ENCODE peak calls at places on chromosomes 7 and 10, in six cellular contexts. One of them, this sample, is unnamed.

GRCh38 chr10:113735913-113736312 is 15.6 kb upstream of the PLEKHS1 start:
- DNase-seq in mammary epithelial cell: no peak
- DNase-seq in nephron progenitor cell: no peak
- DNase-seq in pancreas: no peak
- DNase-seq in glutamatergic neuron: no peak
- DNase-seq in retinal pigment epithelial cell: no peak
- DNase-seq in this sample: no peak

GRCh38 chr7:1872191-1873069 is 202.4 kb downstream of the ELFN1 start:
- DNase-seq in mammary epithelial cell: no peak
- DNase-seq in nephron progenitor cell: no peak
- DNase-seq in pancreas: no peak
- DNase-seq in glutamatergic neuron: no peak
- DNase-seq in retinal pigment epithelial cell: no peak
- DNase-seq in this sample: no peak

GRCh38 chr10:105952153-105952552 is 1212.4 kb downstream of the SORCS1 start:
- DNase-seq in mammary epithelial cell: peak
- DNase-seq in nephron progenitor cell: peak
- DNase-seq in pancreas: no peak
- DNase-seq in glutamatergic neuron: no peak
- DNase-seq in retinal pigment epithelial cell: peak
- DNase-seq in this sample: no peak

GRCh38 chr10:6275022-6275997 is 72.6 kb downstream of the PFKFB3 start:
- DNase-seq in mammary epithelial cell: peak
- DNase-seq in nephron progenitor cell: peak
- DNase-seq in pancreas: peak
- DNase-seq in glutamatergic neuron: peak
- DNase-seq in retinal pigment epithelial cell: peak
- DNase-seq in this sample: peak

GRCh38 chr10:17061418-17061817 is 68.2 kb downstream of the CUBN start:
- DNase-seq in mammary epithelial cell: no peak
- DNase-seq in nephron progenitor cell: no peak
- DNase-seq in pancreas: no peak
- DNase-seq in glutamatergic neuron: no peak
- DNase-seq in retinal pigment epithelial cell: no peak
- DNase-seq in this sample: no peak

GRCh38 chr7:122055072-122055471 is 89.0 kb downstream of the AASS start:
- DNase-seq in mammary epithelial cell: peak
- DNase-seq in nephron progenitor cell: no peak
- DNase-seq in pancreas: no peak
- DNase-seq in glutamatergic neuron: no peak
- DNase-seq in retinal pigment epithelial cell: peak
- DNase-seq in this sample: no peak

GRCh38 chr10:71225291-71226058 is 13.1 kb downstream of the UNC5B start:
- DNase-seq in mammary epithelial cell: no peak
- DNase-seq in nephron progenitor cell: no peak
- DNase-seq in pancreas: no peak
- DNase-seq in glutamatergic neuron: no peak
- DNase-seq in retinal pigment epithelial cell: no peak
- DNase-seq in this sample: peak

GRCh38 chr7:120833551-120833950 is 24.4 kb downstream of the TSPAN12 start:
- DNase-seq in mammary epithelial cell: no peak
- DNase-seq in nephron progenitor cell: no peak
- DNase-seq in pancreas: no peak
- DNase-seq in glutamatergic neuron: no peak
- DNase-seq in retinal pigment epithelial cell: no peak
- DNase-seq in this sample: no peak

GRCh38 chr10:29022513-29022912 is 266.4 kb upstream of the LYZL1 start:
- DNase-seq in mammary epithelial cell: no peak
- DNase-seq in nephron progenitor cell: no peak
- DNase-seq in pancreas: no peak
- DNase-seq in glutamatergic neuron: no peak
- DNase-seq in retinal pigment epithelial cell: no peak
- DNase-seq in this sample: no peak

GRCh38 chr10:18164771-18165361 is 24.6 kb downstream of the CACNB2 start:
- DNase-seq in mammary epithelial cell: no peak
- DNase-seq in nephron progenitor cell: no peak
- DNase-seq in pancreas: no peak
- DNase-seq in glutamatergic neuron: no peak
- DNase-seq in retinal pigment epithelial cell: no peak
- DNase-seq in this sample: no peak

GRCh38 chr7:111730476-111731300 is 168.4 kb upstream of the IMMP2L start:
- DNase-seq in mammary epithelial cell: peak
- DNase-seq in nephron progenitor cell: no peak
- DNase-seq in pancreas: no peak
- DNase-seq in glutamatergic neuron: no peak
- DNase-seq in retinal pigment epithelial cell: peak
- DNase-seq in this sample: no peak

GRCh38 chr7:78792006-78792405 is 661.5 kb downstream of the MAGI2 start:
- DNase-seq in mammary epithelial cell: no peak
- DNase-seq in nephron progenitor cell: no peak
- DNase-seq in pancreas: no peak
- DNase-seq in glutamatergic neuron: no peak
- DNase-seq in retinal pigment epithelial cell: no peak
- DNase-seq in this sample: no peak

DNA sequence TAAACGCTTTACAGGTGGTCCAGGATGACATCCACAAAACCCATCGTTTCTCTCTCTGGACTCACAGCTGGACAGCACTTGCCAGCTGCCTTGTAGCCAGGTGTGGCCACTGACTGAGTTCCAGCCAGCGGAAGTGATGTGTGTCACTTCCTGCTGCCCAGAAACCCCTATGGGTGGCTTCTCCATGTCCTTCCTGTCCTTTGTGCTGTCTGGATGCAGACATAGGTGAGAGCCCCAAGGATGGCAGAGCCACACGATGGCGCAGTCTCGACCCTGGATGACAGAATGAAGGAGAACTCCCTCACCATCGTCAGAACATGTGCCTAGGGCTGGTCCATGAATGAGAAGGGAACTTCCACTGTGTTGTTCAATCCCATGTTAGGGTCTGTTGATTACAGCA is 22.1 kb downstream of the NMT2 start:
- DNase-seq in mammary epithelial cell: no peak
- DNase-seq in nephron progenitor cell: no peak
- DNase-seq in pancreas: no peak
- DNase-seq in glutamatergic neuron: no peak
- DNase-seq in retinal pigment epithelial cell: no peak
- DNase-seq in this sample: no peak
- TF ChIP-seq CTCF in mammary epithelial cell: no peak
- TF ChIP-seq CTCF in nephron progenitor cell: no peak
- TF ChIP-seq CTCF in pancreas: no peak
- TF ChIP-seq CTCF in glutamatergic neuron: no peak
- TF ChIP-seq CTCF in retinal pigment epithelial cell: no peak
- TF ChIP-seq CTCF in this sample: no peak

GRCh38 chr7:100370303-100370702 is 3.0 kb upstream of the PILRA start:
- DNase-seq in mammary epithelial cell: no peak
- DNase-seq in nephron progenitor cell: no peak
- DNase-seq in pancreas: no peak
- DNase-seq in glutamatergic neuron: no peak
- DNase-seq in retinal pigment epithelial cell: no peak
- DNase-seq in this sample: no peak
- TF ChIP-seq CTCF in mammary epithelial cell: no peak
- TF ChIP-seq CTCF in nephron progenitor cell: no peak
- TF ChIP-seq CTCF in pancreas: no peak
- TF ChIP-seq CTCF in glutamatergic neuron: no peak
- TF ChIP-seq CTCF in retinal pigment epithelial cell: no peak
- TF ChIP-seq CTCF in this sample: no peak

GRCh38 chr7:19066109-19066508 is 51.3 kb downstream of the TWIST1 start:
- DNase-seq in mammary epithelial cell: no peak
- DNase-seq in nephron progenitor cell: no peak
- DNase-seq in pancreas: no peak
- DNase-seq in glutamatergic neuron: no peak
- DNase-seq in retinal pigment epithelial cell: no peak
- DNase-seq in this sample: no peak

GRCh38 chr7:19069842-19070241 is 47.6 kb downstream of the TWIST1 start:
- DNase-seq in mammary epithelial cell: peak
- DNase-seq in nephron progenitor cell: no peak
- DNase-seq in pancreas: no peak
- DNase-seq in glutamatergic neuron: no peak
- DNase-seq in retinal pigment epithelial cell: no peak
- DNase-seq in this sample: no peak
- TF ChIP-seq CTCF in mammary epithelial cell: peak
- TF ChIP-seq CTCF in nephron progenitor cell: no peak
- TF ChIP-seq CTCF in pancreas: no peak
- TF ChIP-seq CTCF in glutamatergic neuron: no peak
- TF ChIP-seq CTCF in retinal pigment epithelial cell: peak
- TF ChIP-seq CTCF in this sample: no peak

GRCh38 chr10:110358869-110359629 is 54.3 kb upstream of the SMNDC1 start:
- DNase-seq in mammary epithelial cell: peak
- DNase-seq in nephron progenitor cell: no peak
- DNase-seq in pancreas: no peak
- DNase-seq in glutamatergic neuron: no peak
- DNase-seq in retinal pigment epithelial cell: no peak
- DNase-seq in this sample: no peak
- TF ChIP-seq CTCF in mammary epithelial cell: peak
- TF ChIP-seq CTCF in nephron progenitor cell: no peak
- TF ChIP-seq CTCF in pancreas: no peak
- TF ChIP-seq CTCF in glutamatergic neuron: no peak
- TF ChIP-seq CTCF in retinal pigment epithelial cell: peak
- TF ChIP-seq CTCF in this sample: no peak

GRCh38 chr7:133839129-133839528 is 288.0 kb upstream of the LRGUK start:
- DNase-seq in mammary epithelial cell: no peak
- DNase-seq in nephron progenitor cell: no peak
- DNase-seq in pancreas: no peak
- DNase-seq in glutamatergic neuron: no peak
- DNase-seq in retinal pigment epithelial cell: no peak
- DNase-seq in this sample: no peak

GRCh38 chr7:133837248-133837647 is 289.9 kb upstream of the LRGUK start:
- DNase-seq in mammary epithelial cell: no peak
- DNase-seq in nephron progenitor cell: no peak
- DNase-seq in pancreas: no peak
- DNase-seq in glutamatergic neuron: no peak
- DNase-seq in retinal pigment epithelial cell: no peak
- DNase-seq in this sample: no peak

DNA sequence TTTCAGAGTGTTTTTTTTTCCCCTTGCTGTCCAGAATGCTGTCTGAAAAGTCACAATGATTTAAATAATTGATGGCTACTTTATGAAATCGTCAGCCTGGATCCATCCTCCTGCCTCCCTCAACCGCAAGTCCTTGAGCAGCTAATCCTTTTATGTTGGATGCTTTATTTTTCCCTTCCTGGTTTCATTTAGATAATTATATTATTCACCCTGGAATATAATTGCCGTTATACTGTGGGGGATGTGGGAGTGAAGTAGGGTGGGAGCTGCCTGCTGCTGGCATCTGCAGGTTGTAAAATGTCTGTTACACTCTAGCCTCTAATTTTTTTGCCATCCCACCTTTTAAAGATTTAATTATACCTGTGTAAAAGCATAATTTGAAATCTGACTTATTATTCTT is 290.5 kb upstream of the LRGUK start:
- DNase-seq in mammary epithelial cell: no peak
- DNase-seq in nephron progenitor cell: no peak
- DNase-seq in pancreas: no peak
- DNase-seq in glutamatergic neuron: no peak
- DNase-seq in retinal pigment epithelial cell: no peak
- DNase-seq in this sample: no peak
- TF ChIP-seq CTCF in mammary epithelial cell: no peak
- TF ChIP-seq CTCF in nephron progenitor cell: no peak
- TF ChIP-seq CTCF in pancreas: no peak
- TF ChIP-seq CTCF in glutamatergic neuron: no peak
- TF ChIP-seq CTCF in retinal pigment epithelial cell: no peak
- TF ChIP-seq CTCF in this sample: no peak

DNA sequence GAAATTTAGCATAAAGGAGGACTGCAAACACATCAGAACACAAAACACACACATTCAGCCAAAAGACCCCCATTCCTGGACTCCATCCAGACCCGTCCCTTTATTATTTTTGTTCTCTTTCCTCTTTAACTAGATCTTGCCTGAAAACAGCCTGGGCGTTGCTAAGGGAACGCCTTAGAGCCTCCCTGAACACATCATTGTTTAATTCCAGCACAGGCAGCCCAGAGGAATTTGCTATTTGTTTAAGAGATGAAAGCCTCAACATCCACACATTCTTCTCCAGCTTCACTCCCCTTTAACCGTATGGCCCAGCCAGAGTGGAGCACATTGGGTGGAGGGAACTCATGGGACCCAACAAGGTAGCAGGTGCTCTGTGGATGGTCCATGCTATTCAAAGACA is 44.1 kb upstream of the PODXL start:
- DNase-seq in mammary epithelial cell: no peak
- DNase-seq in nephron progenitor cell: no peak
- DNase-seq in pancreas: no peak
- DNase-seq in glutamatergic neuron: no peak
- DNase-seq in retinal pigment epithelial cell: no peak
- DNase-seq in this sample: no peak
- TF ChIP-seq CTCF in mammary epithelial cell: no peak
- TF ChIP-seq CTCF in nephron progenitor cell: no peak
- TF ChIP-seq CTCF in pancreas: no peak
- TF ChIP-seq CTCF in glutamatergic neuron: no peak
- TF ChIP-seq CTCF in retinal pigment epithelial cell: no peak
- TF ChIP-seq CTCF in this sample: no peak

DNA sequence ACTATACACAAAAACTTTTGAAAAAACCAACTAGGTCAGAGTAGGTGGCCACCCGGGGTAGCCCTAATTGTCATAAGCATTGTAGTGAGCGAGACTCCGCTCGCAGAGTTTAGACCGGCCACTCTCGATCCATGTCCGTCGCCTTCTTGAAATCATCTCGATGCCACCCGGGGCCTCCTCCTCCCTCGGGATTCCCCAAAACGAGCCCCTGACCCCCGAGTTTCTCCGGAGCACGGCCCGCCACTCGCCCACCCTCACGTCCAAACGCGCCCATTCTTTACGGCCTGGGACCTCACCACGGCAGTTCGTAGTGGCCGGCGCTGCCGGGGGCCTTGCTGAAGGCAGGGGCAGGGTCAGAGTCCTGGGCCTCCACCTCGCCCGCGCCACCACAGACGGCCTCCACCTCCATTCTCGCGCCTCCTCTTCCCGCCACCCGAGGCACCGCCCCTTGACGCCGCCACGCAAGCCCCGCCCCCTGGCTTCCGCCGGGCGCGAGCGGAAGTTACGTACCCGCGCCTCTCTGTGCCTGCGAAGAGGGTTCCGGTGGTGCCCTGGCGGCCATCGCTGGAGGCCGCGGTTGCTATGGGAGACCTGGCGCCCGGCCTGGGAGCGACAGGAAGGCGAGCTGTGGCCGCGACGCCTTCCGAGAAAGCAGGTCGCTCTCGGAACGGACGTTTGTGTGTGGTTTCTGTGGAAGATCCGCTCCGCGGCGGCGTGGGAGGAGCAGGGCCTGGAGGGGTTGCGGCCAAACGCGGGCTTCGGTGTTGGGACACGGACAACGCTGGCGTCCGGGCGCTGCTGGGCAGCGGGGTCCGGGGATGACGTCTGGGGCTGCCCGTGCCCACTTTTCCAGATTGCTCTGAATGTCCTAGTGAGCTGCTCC is at the start of gene RFC2:
- DNase-seq in mammary epithelial cell: peak
- DNase-seq in nephron progenitor cell: peak
- DNase-seq in pancreas: peak
- DNase-seq in glutamatergic neuron: peak
- DNase-seq in retinal pigment epithelial cell: peak
- DNase-seq in this sample: peak
- TF ChIP-seq CTCF in mammary epithelial cell: no peak
- TF ChIP-seq CTCF in nephron progenitor cell: no peak
- TF ChIP-seq CTCF in pancreas: no peak
- TF ChIP-seq CTCF in glutamatergic neuron: peak
- TF ChIP-seq CTCF in retinal pigment epithelial cell: no peak
- TF ChIP-seq CTCF in this sample: peak

DNA sequence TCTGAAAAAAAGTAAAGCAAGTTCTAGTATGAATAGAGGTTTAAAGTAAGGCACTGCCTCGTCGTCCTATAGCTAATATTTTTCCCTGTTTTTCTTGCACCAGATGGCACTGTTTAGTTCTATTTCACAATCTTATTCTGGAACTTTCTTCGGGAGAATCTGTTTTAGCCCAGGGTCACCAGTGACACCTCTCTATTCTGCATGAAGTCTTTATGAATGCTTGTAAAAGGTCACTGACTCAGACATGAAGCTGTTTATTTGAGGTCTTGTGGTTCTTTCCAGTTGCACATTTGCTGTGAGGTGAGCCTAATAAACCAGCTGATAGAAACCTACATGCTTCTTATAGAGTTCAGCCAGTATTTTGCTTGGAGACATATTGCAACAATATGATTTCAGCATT is 444.3 kb downstream of the AUTS2 start:
- DNase-seq in mammary epithelial cell: peak
- DNase-seq in nephron progenitor cell: no peak
- DNase-seq in pancreas: no peak
- DNase-seq in glutamatergic neuron: no peak
- DNase-seq in retinal pigment epithelial cell: no peak
- DNase-seq in this sample: no peak
- TF ChIP-seq CTCF in mammary epithelial cell: peak
- TF ChIP-seq CTCF in nephron progenitor cell: no peak
- TF ChIP-seq CTCF in pancreas: no peak
- TF ChIP-seq CTCF in glutamatergic neuron: no peak
- TF ChIP-seq CTCF in retinal pigment epithelial cell: peak
- TF ChIP-seq CTCF in this sample: no peak

This sample was measured in CD14-positive monocyte.